ENCODE peak calls at places on chromosome 21, in nine cellular contexts. Y, G, D, S, E, V, B, K and L are unnamed samples.

GRCh38 chr21:17462276-17462981 is 50.4 kb upstream of the CXADR start:
- DNase-seq in Y (no peak), G (no peak), D (no peak), S (peak), E (no peak), V (no peak), B (no peak), K (no peak), L (no peak)

GRCh38 chr21:44615881-44616590 is 4.2 kb downstream of the KRTAP10-8 start:
- DNase-seq in Y (no peak), G (no peak), D (no peak), S (no peak), E (no peak), V (no peak), B (no peak), K (no peak), L (peak)

GRCh38 chr21:33539612-33540011 is 2.3 kb downstream of the GART start:
- DNase-seq in Y (no peak), G (no peak), D (no peak), S (no peak), E (no peak), V (no peak), B (no peak), K (no peak), L (no peak)

GRCh38 chr21:31732891-31733520 is 1.1 kb upstream of the SCAF4 start:
- DNase-seq in Y (peak), G (no peak), D (no peak), S (peak), E (no peak), V (peak), B (no peak), K (peak), L (peak)

GRCh38 chr21:41387824-41388223 is 26.0 kb downstream of the MX2 start:
- DNase-seq in Y (no peak), G (no peak), D (no peak), S (no peak), E (no peak), V (no peak), B (no peak), K (no peak), L (no peak)

GRCh38 chr21:45364464-45365185 is 40.3 kb upstream of the COL18A1 start:
- DNase-seq in Y (no peak), G (no peak), D (peak), S (peak), E (no peak), V (peak), B (no peak), K (no peak), L (peak)

GRCh38 chr21:15289896-15290841 is 225.4 kb upstream of the NRIP1 start:
- DNase-seq in Y (peak), G (no peak), D (no peak), S (no peak), E (peak), V (peak), B (peak), K (no peak), L (peak)

GRCh38 chr21:39313042-39313456 is 383 bp downstream of the BRWD1 start:
- DNase-seq in Y (no peak), G (no peak), D (no peak), S (no peak), E (no peak), V (peak), B (no peak), K (no peak), L (peak)

GRCh38 chr21:21851657-21852056 is 853.4 kb downstream of the NCAM2 start:
- DNase-seq in Y (no peak), G (no peak), D (no peak), S (no peak), E (no peak), V (no peak), B (no peak), K (no peak), L (no peak)

GRCh38 chr21:35796834-35797233 is 263.5 kb downstream of the SETD4 start:
- DNase-seq in Y (no peak), G (no peak), D (no peak), S (no peak), E (no peak), V (no peak), B (peak), K (no peak), L (no peak)